ENCODE peak calls at places on chromosomes 2 and 18, in eight cellular contexts. One of them, this sample, is unnamed.

GRCh38 chr2:71060211-71060610 is 8.2 kb upstream of the NAGK start:
- ATAC-seq in K562: no peak
- ATAC-seq in HCT116: no peak
- ATAC-seq in GM23338: no peak
- ATAC-seq in upper lobe of left lung: no peak
- ATAC-seq in Panc1: no peak
- ATAC-seq in HepG2: no peak
- ATAC-seq in GM12878: no peak
- ATAC-seq in this sample: no peak

GRCh38 chr18:26708814-26709717 is 156.4 kb downstream of the AQP4 start:
- ATAC-seq in K562: no peak
- ATAC-seq in HCT116: no peak
- ATAC-seq in GM23338: no peak
- ATAC-seq in upper lobe of left lung: peak; percentile 46
- ATAC-seq in Panc1: no peak
- ATAC-seq in HepG2: no peak
- ATAC-seq in GM12878: no peak
- ATAC-seq in this sample: no peak

GRCh38 chr2:229270551-229271410 is at the start of gene PID1:
- ATAC-seq in K562: no peak
- ATAC-seq in HCT116: no peak
- ATAC-seq in GM23338: peak; percentile 78
- ATAC-seq in upper lobe of left lung: peak; percentile 90
- ATAC-seq in Panc1: peak; percentile 90
- ATAC-seq in HepG2: peak; percentile 63
- ATAC-seq in GM12878: no peak
- ATAC-seq in this sample: peak; percentile 81

GRCh38 chr2:9423100-9423921 is at the start of the genes CPSF3 and ITGB1BP1:
- ATAC-seq in K562: peak; percentile 93
- ATAC-seq in HCT116: peak; percentile 88
- ATAC-seq in GM23338: peak; percentile 90
- ATAC-seq in upper lobe of left lung: peak; percentile 98
- ATAC-seq in Panc1: peak; percentile 95
- ATAC-seq in HepG2: peak; percentile 87
- ATAC-seq in GM12878: peak; percentile 91
- ATAC-seq in this sample: peak; percentile 98

GRCh38 chr2:205175831-205176230 is 506.5 kb upstream of the NRP2 start:
- ATAC-seq in K562: no peak
- ATAC-seq in HCT116: no peak
- ATAC-seq in GM23338: no peak
- ATAC-seq in upper lobe of left lung: no peak
- ATAC-seq in Panc1: no peak
- ATAC-seq in HepG2: no peak
- ATAC-seq in GM12878: no peak
- ATAC-seq in this sample: no peak

GRCh38 chr2:208985644-208986043 is 438.2 kb upstream of the MAP2 start:
- ATAC-seq in K562: peak; percentile 67
- ATAC-seq in HCT116: no peak
- ATAC-seq in GM23338: no peak
- ATAC-seq in upper lobe of left lung: no peak
- ATAC-seq in Panc1: no peak
- ATAC-seq in HepG2: no peak
- ATAC-seq in GM12878: no peak
- ATAC-seq in this sample: no peak

GRCh38 chr2:177610813-177611212 is 218.2 kb downstream of the AGPS start:
- ATAC-seq in K562: no peak
- ATAC-seq in HCT116: no peak
- ATAC-seq in GM23338: peak; percentile 70
- ATAC-seq in upper lobe of left lung: no peak
- ATAC-seq in Panc1: no peak
- ATAC-seq in HepG2: peak; percentile 54
- ATAC-seq in GM12878: no peak
- ATAC-seq in this sample: no peak

GRCh38 chr2:142734770-142735169 is 142.7 kb upstream of the KYNU start:
- ATAC-seq in K562: no peak
- ATAC-seq in HCT116: no peak
- ATAC-seq in GM23338: no peak
- ATAC-seq in upper lobe of left lung: no peak
- ATAC-seq in Panc1: no peak
- ATAC-seq in HepG2: peak; percentile 47
- ATAC-seq in GM12878: peak; percentile 64
- ATAC-seq in this sample: no peak

GRCh38 chr2:15584767-15585469 is 6.8 kb upstream of the DDX1 start:
- ATAC-seq in K562: peak; percentile 20
- ATAC-seq in HCT116: no peak
- ATAC-seq in GM23338: no peak
- ATAC-seq in upper lobe of left lung: no peak
- ATAC-seq in Panc1: no peak
- ATAC-seq in HepG2: no peak
- ATAC-seq in GM12878: no peak
- ATAC-seq in this sample: no peak

GRCh38 chr2:118309201-118310015 is 221.1 kb downstream of the INSIG2 start:
- ATAC-seq in K562: no peak
- ATAC-seq in HCT116: no peak
- ATAC-seq in GM23338: peak; percentile 8
- ATAC-seq in upper lobe of left lung: peak; percentile 7
- ATAC-seq in Panc1: no peak
- ATAC-seq in HepG2: no peak
- ATAC-seq in GM12878: no peak
- ATAC-seq in this sample: no peak

GRCh38 chr2:118310016-118310877 is 222.0 kb downstream of the INSIG2 start:
- ATAC-seq in K562: peak; percentile 85
- ATAC-seq in HCT116: no peak
- ATAC-seq in GM23338: peak; percentile 51
- ATAC-seq in upper lobe of left lung: peak; percentile 71
- ATAC-seq in Panc1: peak; percentile 53
- ATAC-seq in HepG2: no peak
- ATAC-seq in GM12878: peak; percentile 48
- ATAC-seq in this sample: no peak

GRCh38 chr2:118315606-118316005 is 227.3 kb downstream of the INSIG2 start:
- ATAC-seq in K562: no peak
- ATAC-seq in HCT116: no peak
- ATAC-seq in GM23338: no peak
- ATAC-seq in upper lobe of left lung: no peak
- ATAC-seq in Panc1: no peak
- ATAC-seq in HepG2: no peak
- ATAC-seq in GM12878: no peak
- ATAC-seq in this sample: no peak

GRCh38 chr2:118310878-118311442 is 222.7 kb downstream of the INSIG2 start:
- ATAC-seq in K562: no peak
- ATAC-seq in HCT116: no peak
- ATAC-seq in GM23338: peak; percentile 86
- ATAC-seq in upper lobe of left lung: peak; percentile 41
- ATAC-seq in Panc1: no peak
- ATAC-seq in HepG2: no peak
- ATAC-seq in GM12878: no peak
- ATAC-seq in this sample: no peak

DNA sequence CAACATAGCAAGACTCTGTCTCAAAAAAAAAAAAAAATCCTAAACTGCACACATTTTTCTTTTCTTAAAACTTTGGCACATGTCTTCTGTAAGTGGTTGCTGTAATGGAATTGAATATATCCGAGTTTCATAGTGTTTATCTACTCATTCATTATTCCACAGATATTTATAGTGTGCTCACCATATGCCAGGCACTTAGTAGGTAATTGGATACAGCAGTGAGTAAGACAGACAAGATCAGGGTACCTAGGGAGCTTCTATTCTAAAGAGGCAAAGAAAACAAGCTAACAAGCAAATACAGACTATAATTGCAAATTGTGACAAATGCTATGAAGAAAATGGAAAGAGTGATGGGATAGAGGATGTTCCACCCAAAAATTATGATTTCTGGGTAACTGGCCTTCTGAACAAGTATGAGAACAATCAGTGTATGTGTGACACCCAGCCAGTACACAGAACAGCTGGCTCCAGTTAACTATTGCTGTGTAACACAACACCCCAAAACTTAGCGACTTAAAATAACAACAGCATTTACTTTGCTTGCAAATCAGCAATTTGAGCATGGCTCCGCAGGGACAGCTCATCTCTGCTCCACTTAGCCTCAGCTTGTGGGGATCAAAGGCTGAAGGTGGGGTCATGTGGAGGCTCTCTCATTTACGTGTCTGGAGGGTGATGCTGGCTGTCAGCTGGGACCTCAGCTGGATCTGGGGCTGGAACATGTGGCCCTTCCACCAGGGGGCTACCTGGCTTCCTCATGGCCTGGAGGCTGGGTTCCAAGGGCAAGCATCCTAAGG is 224.9 kb downstream of the INSIG2 start:
- ATAC-seq in K562: peak; percentile 66
- ATAC-seq in HCT116: peak; percentile 40
- ATAC-seq in GM23338: peak; percentile 40
- ATAC-seq in upper lobe of left lung: no peak
- ATAC-seq in Panc1: no peak
- ATAC-seq in HepG2: peak; percentile 75
- ATAC-seq in GM12878: no peak
- ATAC-seq in this sample: no peak
- TF ChIP-seq CTCF in K562: no peak
- TF ChIP-seq CTCF in HCT116: no peak
- TF ChIP-seq CTCF in GM23338: peak; percentile 62
- TF ChIP-seq CTCF in upper lobe of left lung: no peak
- TF ChIP-seq CTCF in Panc1: no peak
- TF ChIP-seq CTCF in HepG2: peak; percentile 43
- TF ChIP-seq CTCF in GM12878: no peak
- TF ChIP-seq CTCF in this sample: no peak

GRCh38 chr2:215431290-215431689 is 4.6 kb downstream of the FN1 start:
- ATAC-seq in K562: no peak
- ATAC-seq in HCT116: no peak
- ATAC-seq in GM23338: no peak
- ATAC-seq in upper lobe of left lung: no peak
- ATAC-seq in Panc1: no peak
- ATAC-seq in HepG2: no peak
- ATAC-seq in GM12878: no peak
- ATAC-seq in this sample: no peak

GRCh38 chr2:215428060-215428910 is 7.6 kb downstream of the FN1 start:
- ATAC-seq in K562: no peak
- ATAC-seq in HCT116: no peak
- ATAC-seq in GM23338: no peak
- ATAC-seq in upper lobe of left lung: no peak
- ATAC-seq in Panc1: no peak
- ATAC-seq in HepG2: no peak
- ATAC-seq in GM12878: no peak
- ATAC-seq in this sample: no peak

GRCh38 chr2:215430528-215431187 is 5.2 kb downstream of the FN1 start:
- ATAC-seq in K562: no peak
- ATAC-seq in HCT116: no peak
- ATAC-seq in GM23338: no peak
- ATAC-seq in upper lobe of left lung: peak; percentile 28
- ATAC-seq in Panc1: no peak
- ATAC-seq in HepG2: peak; percentile 3
- ATAC-seq in GM12878: no peak
- ATAC-seq in this sample: no peak

GRCh38 chr2:215427585-215427984 is 8.3 kb downstream of the FN1 start:
- ATAC-seq in K562: no peak
- ATAC-seq in HCT116: no peak
- ATAC-seq in GM23338: no peak
- ATAC-seq in upper lobe of left lung: no peak
- ATAC-seq in Panc1: no peak
- ATAC-seq in HepG2: no peak
- ATAC-seq in GM12878: no peak
- ATAC-seq in this sample: no peak

GRCh38 chr2:215429424-215429823 is 6.4 kb downstream of the FN1 start:
- ATAC-seq in K562: no peak
- ATAC-seq in HCT116: no peak
- ATAC-seq in GM23338: no peak
- ATAC-seq in upper lobe of left lung: no peak
- ATAC-seq in Panc1: no peak
- ATAC-seq in HepG2: no peak
- ATAC-seq in GM12878: no peak
- ATAC-seq in this sample: no peak
- H3K4me3 ChIP-seq in K562: no peak overlapping the region
- H3K4me3 ChIP-seq in HCT116: no peak overlapping the region
- H3K4me3 ChIP-seq in GM23338: no peak overlapping the region
- H3K4me3 ChIP-seq in upper lobe of left lung: no peak overlapping the region
- H3K4me3 ChIP-seq in Panc1: no peak overlapping the region
- H3K4me3 ChIP-seq in HepG2: no peak overlapping the region
- H3K4me3 ChIP-seq in GM12878: no peak overlapping the region
- H3K4me3 ChIP-seq in this sample: no peak overlapping the region

GRCh38 chr18:10536270-10536669 is 10.4 kb downstream of the NAPG start:
- ATAC-seq in K562: no peak
- ATAC-seq in HCT116: no peak
- ATAC-seq in GM23338: no peak
- ATAC-seq in upper lobe of left lung: no peak
- ATAC-seq in Panc1: no peak
- ATAC-seq in HepG2: no peak
- ATAC-seq in GM12878: no peak
- ATAC-seq in this sample: no peak
- TF ChIP-seq POLR2AphosphoS5 in K562: no peak
- TF ChIP-seq POLR2AphosphoS5 in HCT116: no peak
- TF ChIP-seq POLR2AphosphoS5 in GM23338: no peak
- TF ChIP-seq POLR2AphosphoS5 in upper lobe of left lung: no peak
- TF ChIP-seq POLR2AphosphoS5 in Panc1: no peak
- TF ChIP-seq POLR2AphosphoS5 in HepG2: no peak
- TF ChIP-seq POLR2AphosphoS5 in GM12878: no peak
- TF ChIP-seq POLR2AphosphoS5 in this sample: no peak

GRCh38 chr2:113036763-113037162 is 15.9 kb downstream of the IL36B start:
- ATAC-seq in K562: no peak
- ATAC-seq in HCT116: no peak
- ATAC-seq in GM23338: no peak
- ATAC-seq in upper lobe of left lung: no peak
- ATAC-seq in Panc1: no peak
- ATAC-seq in HepG2: no peak
- ATAC-seq in GM12878: no peak
- ATAC-seq in this sample: no peak

GRCh38 chr2:113046465-113046864 is 6.2 kb downstream of the IL36B start:
- ATAC-seq in K562: no peak
- ATAC-seq in HCT116: no peak
- ATAC-seq in GM23338: no peak
- ATAC-seq in upper lobe of left lung: no peak
- ATAC-seq in Panc1: no peak
- ATAC-seq in HepG2: no peak
- ATAC-seq in GM12878: no peak
- ATAC-seq in this sample: no peak

GRCh38 chr2:113039675-113040074 is 13.0 kb downstream of the IL36B start:
- ATAC-seq in K562: no peak
- ATAC-seq in HCT116: no peak
- ATAC-seq in GM23338: no peak
- ATAC-seq in upper lobe of left lung: no peak
- ATAC-seq in Panc1: no peak
- ATAC-seq in HepG2: no peak
- ATAC-seq in GM12878: no peak
- ATAC-seq in this sample: no peak

GRCh38 chr2:113039158-113039557 is 13.5 kb downstream of the IL36B start:
- ATAC-seq in K562: no peak
- ATAC-seq in HCT116: no peak
- ATAC-seq in GM23338: no peak
- ATAC-seq in upper lobe of left lung: no peak
- ATAC-seq in Panc1: no peak
- ATAC-seq in HepG2: no peak
- ATAC-seq in GM12878: no peak
- ATAC-seq in this sample: no peak

DNA sequence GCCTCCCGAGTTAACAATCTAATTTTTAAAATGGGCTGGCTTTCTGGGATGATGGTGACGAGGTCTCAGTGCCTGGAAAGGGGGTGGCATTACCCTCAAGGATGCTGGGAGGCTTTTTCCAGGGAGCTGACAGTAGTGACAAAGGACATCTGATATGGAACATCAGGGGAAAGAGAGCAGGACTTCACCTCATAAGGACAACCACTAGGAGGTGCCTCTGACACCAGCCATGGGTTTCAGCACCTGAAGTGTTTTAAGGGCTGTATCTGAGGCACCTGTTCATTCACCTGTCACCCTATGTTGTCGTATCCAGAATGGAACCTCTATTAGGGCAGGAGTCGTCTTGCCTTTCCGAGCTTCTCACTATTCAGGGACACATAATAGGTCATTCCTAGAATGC is 10.8 kb downstream of the IL36B start:
- ATAC-seq in K562: peak; percentile 81
- ATAC-seq in HCT116: peak; percentile 93
- ATAC-seq in GM23338: peak; percentile 84
- ATAC-seq in upper lobe of left lung: no peak
- ATAC-seq in Panc1: no peak
- ATAC-seq in HepG2: peak; percentile 83
- ATAC-seq in GM12878: no peak
- ATAC-seq in this sample: no peak
- TF ChIP-seq CTCF in K562: peak; percentile 43
- TF ChIP-seq CTCF in HCT116: peak; percentile 38
- TF ChIP-seq CTCF in GM23338: peak; percentile 58
- TF ChIP-seq CTCF in upper lobe of left lung: no peak
- TF ChIP-seq CTCF in Panc1: peak; percentile 27
- TF ChIP-seq CTCF in HepG2: peak; percentile 25
- TF ChIP-seq CTCF in GM12878: no peak
- TF ChIP-seq CTCF in this sample: no peak

This sample was measured in gastroesophageal sphincter.